ENCODE peak calls at places on chromosomes 6 and 20, in five cellular contexts. T is uterus, E is left ventricle myocardium inferior, G is lower lobe of right lung, K is PC-9. A is an unnamed sample.

GRCh38 chr6:151534576-151534975 is 40.8 kb downstream of the CCDC170 start:
- DNase-seq in K (no peak), T (no peak), G (no peak), E (no peak), A (no peak)

GRCh38 chr20:14334306-14334930 is 3.0 kb downstream of the FLRT3 start:
- DNase-seq in E (no peak), G (no peak), T (peak), K (no peak), A (no peak)

GRCh38 chr6:34546551-34547321 is 9.4 kb downstream of the SPDEF start:
- DNase-seq in G (peak), E (peak), T (peak), K (peak), A (no peak)

GRCh38 chr20:35901678-35902544 is 52.4 kb downstream of the SCAND1 start:
- DNase-seq in T (no peak), E (no peak), G (no peak), K (peak), A (no peak)

GRCh38 chr6:105651969-105652368 is 249.1 kb upstream of the PREP start:
- DNase-seq in T (no peak), E (no peak), G (no peak), K (no peak), A (no peak)

GRCh38 chr20:11170025-11170424 is 496.2 kb upstream of the JAG1 start:
- DNase-seq in E (no peak), G (no peak), T (no peak), K (no peak), A (no peak)

GRCh38 chr6:16760536-16761468 is at the start of gene ATXN1:
- DNase-seq in E (peak), G (peak), K (no peak), T (peak), A (no peak)

GRCh38 chr20:63885264-63886053 is 9.5 kb upstream of the DNAJC5 start:
- DNase-seq in T (no peak), G (no peak), K (peak), E (no peak), A (no peak)

GRCh38 chr6:169093121-169093723 is 160.4 kb downstream of the THBS2 start:
- DNase-seq in K (no peak), E (no peak), T (no peak), G (no peak), A (no peak)

GRCh38 chr6:41785689-41786450 is 1.6 kb upstream of the TOMM6 start:
- DNase-seq in G (no peak), T (no peak), K (no peak), E (peak), A (no peak)

GRCh38 chr20:57216669-57217068 is 49.8 kb downstream of the BMP7 start:
- DNase-seq in G (no peak), E (no peak), K (no peak), T (no peak), A (no peak)

GRCh38 chr20:57215826-57216471 is 50.5 kb downstream of the BMP7 start:
- DNase-seq in E (no peak), G (no peak), K (no peak), T (no peak), A (no peak)

GRCh38 chr20:57219071-57219677 is 47.3 kb downstream of the BMP7 start:
- DNase-seq in E (no peak), T (no peak), G (no peak), K (no peak), A (no peak)

GRCh38 chr20:57218489-57218888 is 48.0 kb downstream of the BMP7 start:
- DNase-seq in T (no peak), K (no peak), G (no peak), E (no peak), A (no peak)

DNA sequence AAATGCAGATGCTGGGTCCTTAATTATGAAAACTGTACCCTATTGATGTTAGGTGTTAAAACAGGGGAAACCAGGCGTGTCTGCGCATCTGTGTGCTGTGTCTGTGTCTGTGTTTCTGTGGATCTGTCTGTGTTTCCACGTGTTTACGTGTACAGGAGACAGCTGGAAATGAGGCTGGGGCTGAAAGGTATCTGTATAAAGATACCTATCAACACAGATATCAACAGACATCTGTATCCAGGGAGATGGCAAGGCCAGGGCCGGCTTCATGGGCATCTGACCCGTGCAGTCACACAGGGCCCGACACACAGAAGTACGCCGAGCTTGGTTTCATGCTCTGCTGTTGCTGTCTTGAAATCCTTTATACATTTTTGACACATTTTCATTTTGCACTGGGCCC is 48.6 kb downstream of the BMP7 start:
- DNase-seq in K (no peak), G (no peak), T (no peak), E (no peak), A (no peak)
- TF ChIP-seq CTCF in K (no peak), G (no peak), T (no peak), E (no peak), A (no peak)

GRCh38 chr6:157615411-157615763 is 207.7 kb upstream of the SNX9 start:
- DNase-seq in K (peak), G (no peak), T (no peak), E (no peak), A (no peak)
- TF ChIP-seq CTCF in K (no peak), G (no peak), T (no peak), E (peak), A (no peak)

GRCh38 chr6:147506704-147507114 is 1.8 kb upstream of the SAMD5 start:
- DNase-seq in T (peak), G (peak), E (peak), K (no peak), A (no peak)
- TF ChIP-seq CTCF in T (peak), G (peak), E (peak), K (peak), A (no peak)

DNA sequence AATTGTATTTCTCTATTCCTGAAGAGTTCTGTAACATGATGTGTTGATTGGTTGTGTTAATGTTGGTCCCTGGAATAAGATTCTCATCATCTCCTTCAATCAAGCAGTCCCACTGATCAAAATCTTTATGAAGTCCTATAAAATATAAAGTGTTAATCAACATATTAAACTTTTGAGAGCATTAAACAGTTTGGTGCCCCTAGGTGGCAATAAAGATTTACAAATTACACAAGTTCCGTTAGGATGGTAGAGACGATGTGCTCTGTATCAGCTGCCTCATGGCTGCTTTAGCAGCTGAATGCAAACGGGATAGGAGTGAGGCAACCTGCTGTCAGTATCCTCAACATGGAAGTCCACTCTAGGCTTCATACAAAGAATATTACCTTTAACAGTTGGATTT is 16.9 kb downstream of the TDRD6 start:
- DNase-seq in G (no peak), E (no peak), T (no peak), K (peak), A (no peak)
- TF ChIP-seq CTCF in G (peak), E (peak), T (no peak), K (peak), A (peak)

GRCh38 chr6:114108119-114109002 is 137.4 kb upstream of the HDAC2 start:
- DNase-seq in E (peak), G (peak), K (peak), T (peak), A (no peak)
- TF ChIP-seq CTCF in E (peak), G (peak), K (peak), T (no peak), A (peak)

DNA sequence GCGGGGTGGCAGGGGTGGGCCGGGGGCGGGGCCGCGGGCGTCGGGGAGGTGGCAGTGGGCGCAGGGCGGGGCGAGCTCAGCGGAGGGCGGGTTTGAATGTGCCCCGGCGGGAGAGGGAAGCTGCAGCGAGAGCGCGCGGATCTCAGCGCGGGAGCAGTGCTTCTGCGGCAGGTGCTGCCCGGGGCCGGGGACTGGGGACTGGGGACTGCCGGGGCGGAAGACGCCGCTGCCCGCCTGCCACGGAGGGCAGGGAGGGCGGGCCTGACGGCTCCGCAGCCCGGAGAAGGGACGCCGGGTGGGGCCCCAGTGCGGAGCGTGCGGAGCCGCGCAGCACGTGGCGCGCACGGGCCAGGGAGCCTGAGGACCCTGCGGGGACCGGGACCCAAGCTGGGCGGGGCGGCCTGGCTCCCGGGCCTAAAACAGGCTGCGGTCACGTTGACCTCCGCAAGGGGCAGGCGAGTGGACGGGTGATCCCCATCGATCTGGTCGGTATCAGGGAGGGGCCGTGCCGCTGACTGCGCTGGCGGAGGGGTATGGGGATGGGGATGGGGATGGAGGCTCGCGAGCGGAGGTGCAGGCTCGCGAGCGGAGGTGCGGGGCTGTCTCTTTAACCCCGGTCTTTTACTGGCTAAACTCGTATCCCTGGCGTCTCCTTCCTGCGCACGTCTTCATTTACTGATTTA is at the start of gene SLC29A1:
- DNase-seq in T (peak), G (peak), K (peak), E (peak), A (no peak)
- TF ChIP-seq CTCF in T (no peak), G (no peak), K (peak), E (no peak), A (peak)

GRCh38 chr6:100176321-100176950 is 182.4 kb upstream of the MCHR2 start:
- DNase-seq in T (no peak), G (no peak), K (peak), E (no peak), A (no peak)
- TF ChIP-seq CTCF in T (no peak), G (peak), K (peak), E (peak), A (no peak)

DNA sequence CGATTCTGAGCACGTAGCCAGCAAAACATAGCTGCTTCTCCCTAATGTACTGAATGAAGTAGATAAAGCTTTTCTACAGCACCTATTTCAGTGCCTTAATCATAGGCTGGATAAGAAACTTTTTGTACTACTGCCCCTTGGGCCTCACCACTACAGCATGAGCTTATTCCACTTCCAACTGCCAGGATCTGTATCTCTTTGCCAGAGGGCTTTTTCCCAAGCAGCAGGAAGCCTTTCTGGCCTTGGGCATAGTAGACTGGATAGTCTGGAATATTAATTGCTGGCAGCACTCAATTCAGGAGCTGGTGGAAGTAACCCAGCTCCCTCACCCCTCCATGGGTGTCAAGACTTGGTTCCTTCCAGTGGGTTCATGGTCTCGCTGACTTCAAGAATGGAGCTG is 43.6 kb downstream of the ANKEF1 start:
- DNase-seq in T (no peak), G (no peak), E (no peak), K (no peak), A (no peak)
- TF ChIP-seq CTCF in T (no peak), G (no peak), E (no peak), K (no peak), A (no peak)

DNA sequence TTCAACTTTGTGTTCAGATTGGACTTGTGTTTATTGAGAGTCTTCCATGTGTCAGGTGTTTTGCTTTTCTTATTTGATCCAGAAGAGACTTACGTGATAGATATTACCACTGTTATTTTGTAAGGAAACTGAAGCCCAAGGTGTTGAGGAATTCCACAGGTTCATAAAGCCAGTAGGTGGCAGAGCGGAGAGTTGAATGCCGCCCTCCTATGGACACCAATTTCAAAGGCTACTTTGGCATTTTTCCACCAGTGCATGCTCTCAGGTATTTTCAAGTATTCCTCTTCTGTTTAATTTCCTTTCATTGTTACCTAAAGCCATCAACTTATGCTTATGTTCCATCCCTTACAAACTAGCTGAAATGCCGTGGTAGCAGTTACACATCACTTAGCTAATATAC is 14.0 kb upstream of the COL10A1 start:
- DNase-seq in G (no peak), E (no peak), K (no peak), T (no peak), A (no peak)
- TF ChIP-seq CTCF in G (peak), E (no peak), K (peak), T (no peak), A (no peak)